ENCODE peak calls at places on chromosomes 16 and 17, in nine cellular contexts. One of them, this sample, is unnamed.

GRCh38 chr16:5649762-5650445 is 552.3 kb upstream of the EEF2KMT start:
- DNase-seq in HFF-Myc: no peak
- DNase-seq in BJ: no peak
- DNase-seq in lower lobe of right lung: peak; percentile 78
- DNase-seq in HL-60: no peak
- DNase-seq in fibroblast of mammary gland: no peak
- DNase-seq in breast epithelium: no peak
- DNase-seq in mucosa of descending colon: no peak
- DNase-seq in foreskin fibroblast: no peak
- DNase-seq in this sample: no peak

GRCh38 chr17:48429638-48430586 is at the start of gene SKAP1:
- DNase-seq in HFF-Myc: no peak
- DNase-seq in BJ: no peak
- DNase-seq in lower lobe of right lung: no peak
- DNase-seq in HL-60: no peak
- DNase-seq in fibroblast of mammary gland: no peak
- DNase-seq in breast epithelium: no peak
- DNase-seq in mucosa of descending colon: peak; percentile 79
- DNase-seq in foreskin fibroblast: no peak
- DNase-seq in this sample: no peak

GRCh38 chr17:1179635-1180433 is at the start of gene ABR:
- DNase-seq in HFF-Myc: no peak
- DNase-seq in BJ: no peak
- DNase-seq in lower lobe of right lung: peak; percentile 73
- DNase-seq in HL-60: no peak
- DNase-seq in fibroblast of mammary gland: no peak
- DNase-seq in breast epithelium: no peak
- DNase-seq in mucosa of descending colon: peak; percentile 71
- DNase-seq in foreskin fibroblast: no peak
- DNase-seq in this sample: peak; percentile 24

GRCh38 chr17:59121901-59122480 is 15.3 kb upstream of the TRIM37 start:
- DNase-seq in HFF-Myc: no peak
- DNase-seq in BJ: no peak
- DNase-seq in lower lobe of right lung: no peak
- DNase-seq in HL-60: no peak
- DNase-seq in fibroblast of mammary gland: no peak
- DNase-seq in breast epithelium: no peak
- DNase-seq in mucosa of descending colon: no peak
- DNase-seq in foreskin fibroblast: no peak
- DNase-seq in this sample: no peak

GRCh38 chr17:19573075-19573474 is 39.4 kb downstream of the SLC47A1 start:
- DNase-seq in HFF-Myc: no peak
- DNase-seq in BJ: no peak
- DNase-seq in lower lobe of right lung: no peak
- DNase-seq in HL-60: peak; percentile 19
- DNase-seq in fibroblast of mammary gland: peak; percentile 59
- DNase-seq in breast epithelium: no peak
- DNase-seq in mucosa of descending colon: no peak
- DNase-seq in foreskin fibroblast: peak; percentile 3
- DNase-seq in this sample: no peak

GRCh38 chr17:43579570-43580140 is 33.5 kb upstream of the ETV4 start:
- DNase-seq in HFF-Myc: peak; percentile 52
- DNase-seq in BJ: no peak
- DNase-seq in lower lobe of right lung: no peak
- DNase-seq in HL-60: no peak
- DNase-seq in fibroblast of mammary gland: peak; percentile 72
- DNase-seq in breast epithelium: no peak
- DNase-seq in mucosa of descending colon: no peak
- DNase-seq in foreskin fibroblast: peak; percentile 75
- DNase-seq in this sample: peak; percentile 92

GRCh38 chr16:56793504-56793903 is 63.6 kb downstream of the NUP93 start:
- DNase-seq in HFF-Myc: no peak
- DNase-seq in BJ: no peak
- DNase-seq in lower lobe of right lung: no peak
- DNase-seq in HL-60: no peak
- DNase-seq in fibroblast of mammary gland: peak; percentile 33
- DNase-seq in breast epithelium: no peak
- DNase-seq in mucosa of descending colon: no peak
- DNase-seq in foreskin fibroblast: peak; percentile 36
- DNase-seq in this sample: peak; percentile 41

GRCh38 chr17:1928976-1929375 is 96.2 kb downstream of the RTN4RL1 start:
- DNase-seq in HFF-Myc: no peak
- DNase-seq in BJ: no peak
- DNase-seq in lower lobe of right lung: no peak
- DNase-seq in HL-60: no peak
- DNase-seq in fibroblast of mammary gland: no peak
- DNase-seq in breast epithelium: no peak
- DNase-seq in mucosa of descending colon: no peak
- DNase-seq in foreskin fibroblast: no peak
- DNase-seq in this sample: no peak

GRCh38 chr17:10623786-10624338 is 33.2 kb downstream of the MYH3 start:
- DNase-seq in HFF-Myc: no peak
- DNase-seq in BJ: no peak
- DNase-seq in lower lobe of right lung: no peak
- DNase-seq in HL-60: no peak
- DNase-seq in fibroblast of mammary gland: no peak
- DNase-seq in breast epithelium: no peak
- DNase-seq in mucosa of descending colon: no peak
- DNase-seq in foreskin fibroblast: no peak
- DNase-seq in this sample: no peak

GRCh38 chr16:4190934-4191333 is 50.9 kb downstream of the SRL start:
- DNase-seq in HFF-Myc: no peak
- DNase-seq in BJ: no peak
- DNase-seq in lower lobe of right lung: no peak
- DNase-seq in HL-60: no peak
- DNase-seq in fibroblast of mammary gland: no peak
- DNase-seq in breast epithelium: no peak
- DNase-seq in mucosa of descending colon: no peak
- DNase-seq in foreskin fibroblast: no peak
- DNase-seq in this sample: no peak

GRCh38 chr17:45895304-45895968 is 1.1 kb downstream of the MAPT start:
- DNase-seq in HFF-Myc: no peak
- DNase-seq in BJ: no peak
- DNase-seq in lower lobe of right lung: no peak
- DNase-seq in HL-60: no peak
- DNase-seq in fibroblast of mammary gland: no peak
- DNase-seq in breast epithelium: no peak
- DNase-seq in mucosa of descending colon: no peak
- DNase-seq in foreskin fibroblast: peak; percentile 10
- DNase-seq in this sample: no peak

GRCh38 chr17:48054238-48055185 is 6.4 kb downstream of the NFE2L1 start:
- DNase-seq in HFF-Myc: no peak
- DNase-seq in BJ: peak; percentile 57
- DNase-seq in lower lobe of right lung: peak; percentile 76
- DNase-seq in HL-60: no peak
- DNase-seq in fibroblast of mammary gland: peak; percentile 75
- DNase-seq in breast epithelium: peak; percentile 83
- DNase-seq in mucosa of descending colon: peak; percentile 60
- DNase-seq in foreskin fibroblast: peak; percentile 35
- DNase-seq in this sample: peak; percentile 89

GRCh38 chr16:2194852-2195315 is 1.5 kb downstream of the CASKIN1 start:
- DNase-seq in HFF-Myc: no peak
- DNase-seq in BJ: no peak
- DNase-seq in lower lobe of right lung: no peak
- DNase-seq in HL-60: peak; percentile 61
- DNase-seq in fibroblast of mammary gland: peak; percentile 45
- DNase-seq in breast epithelium: peak; percentile 56
- DNase-seq in mucosa of descending colon: no peak
- DNase-seq in foreskin fibroblast: no peak
- DNase-seq in this sample: peak; percentile 33
- TF ChIP-seq CTCF in HFF-Myc: peak; percentile 33
- TF ChIP-seq CTCF in BJ: peak; percentile 13
- TF ChIP-seq CTCF in lower lobe of right lung: peak; percentile 54
- TF ChIP-seq CTCF in HL-60: peak; percentile 21
- TF ChIP-seq CTCF in fibroblast of mammary gland: peak; percentile 34
- TF ChIP-seq CTCF in breast epithelium: peak; percentile 6
- TF ChIP-seq CTCF in mucosa of descending colon: no peak
- TF ChIP-seq CTCF in foreskin fibroblast: no peak
- TF ChIP-seq CTCF in this sample: peak; percentile 37

GRCh38 chr16:12659871-12660270 is 143.8 kb downstream of the CPPED1 start:
- DNase-seq in HFF-Myc: no peak
- DNase-seq in BJ: no peak
- DNase-seq in lower lobe of right lung: no peak
- DNase-seq in HL-60: no peak
- DNase-seq in fibroblast of mammary gland: no peak
- DNase-seq in breast epithelium: no peak
- DNase-seq in mucosa of descending colon: no peak
- DNase-seq in foreskin fibroblast: no peak
- DNase-seq in this sample: no peak

GRCh38 chr16:12669908-12670307 is 133.8 kb downstream of the CPPED1 start:
- DNase-seq in HFF-Myc: no peak
- DNase-seq in BJ: no peak
- DNase-seq in lower lobe of right lung: no peak
- DNase-seq in HL-60: no peak
- DNase-seq in fibroblast of mammary gland: no peak
- DNase-seq in breast epithelium: no peak
- DNase-seq in mucosa of descending colon: no peak
- DNase-seq in foreskin fibroblast: no peak
- DNase-seq in this sample: no peak

GRCh38 chr16:12667909-12668308 is 135.8 kb downstream of the CPPED1 start:
- DNase-seq in HFF-Myc: no peak
- DNase-seq in BJ: no peak
- DNase-seq in lower lobe of right lung: no peak
- DNase-seq in HL-60: no peak
- DNase-seq in fibroblast of mammary gland: no peak
- DNase-seq in breast epithelium: no peak
- DNase-seq in mucosa of descending colon: no peak
- DNase-seq in foreskin fibroblast: no peak
- DNase-seq in this sample: no peak

GRCh38 chr16:12661656-12662172 is 142.0 kb downstream of the CPPED1 start:
- DNase-seq in HFF-Myc: peak; percentile 27
- DNase-seq in BJ: no peak
- DNase-seq in lower lobe of right lung: no peak
- DNase-seq in HL-60: peak; percentile 17
- DNase-seq in fibroblast of mammary gland: peak; percentile 37
- DNase-seq in breast epithelium: no peak
- DNase-seq in mucosa of descending colon: no peak
- DNase-seq in foreskin fibroblast: no peak
- DNase-seq in this sample: no peak

GRCh38 chr16:12664334-12664733 is 139.4 kb downstream of the CPPED1 start:
- DNase-seq in HFF-Myc: no peak
- DNase-seq in BJ: no peak
- DNase-seq in lower lobe of right lung: no peak
- DNase-seq in HL-60: no peak
- DNase-seq in fibroblast of mammary gland: no peak
- DNase-seq in breast epithelium: no peak
- DNase-seq in mucosa of descending colon: no peak
- DNase-seq in foreskin fibroblast: no peak
- DNase-seq in this sample: no peak
- H3K4me3 ChIP-seq in HFF-Myc: no peak overlapping the region
- H3K4me3 ChIP-seq in BJ: no peak overlapping the region
- H3K4me3 ChIP-seq in lower lobe of right lung: no peak overlapping the region
- H3K4me3 ChIP-seq in HL-60: no peak overlapping the region
- H3K4me3 ChIP-seq in fibroblast of mammary gland: no peak overlapping the region
- H3K4me3 ChIP-seq in breast epithelium: no peak overlapping the region
- H3K4me3 ChIP-seq in mucosa of descending colon: no peak overlapping the region
- H3K4me3 ChIP-seq in foreskin fibroblast: no peak overlapping the region
- H3K4me3 ChIP-seq in this sample: no peak overlapping the region

DNA sequence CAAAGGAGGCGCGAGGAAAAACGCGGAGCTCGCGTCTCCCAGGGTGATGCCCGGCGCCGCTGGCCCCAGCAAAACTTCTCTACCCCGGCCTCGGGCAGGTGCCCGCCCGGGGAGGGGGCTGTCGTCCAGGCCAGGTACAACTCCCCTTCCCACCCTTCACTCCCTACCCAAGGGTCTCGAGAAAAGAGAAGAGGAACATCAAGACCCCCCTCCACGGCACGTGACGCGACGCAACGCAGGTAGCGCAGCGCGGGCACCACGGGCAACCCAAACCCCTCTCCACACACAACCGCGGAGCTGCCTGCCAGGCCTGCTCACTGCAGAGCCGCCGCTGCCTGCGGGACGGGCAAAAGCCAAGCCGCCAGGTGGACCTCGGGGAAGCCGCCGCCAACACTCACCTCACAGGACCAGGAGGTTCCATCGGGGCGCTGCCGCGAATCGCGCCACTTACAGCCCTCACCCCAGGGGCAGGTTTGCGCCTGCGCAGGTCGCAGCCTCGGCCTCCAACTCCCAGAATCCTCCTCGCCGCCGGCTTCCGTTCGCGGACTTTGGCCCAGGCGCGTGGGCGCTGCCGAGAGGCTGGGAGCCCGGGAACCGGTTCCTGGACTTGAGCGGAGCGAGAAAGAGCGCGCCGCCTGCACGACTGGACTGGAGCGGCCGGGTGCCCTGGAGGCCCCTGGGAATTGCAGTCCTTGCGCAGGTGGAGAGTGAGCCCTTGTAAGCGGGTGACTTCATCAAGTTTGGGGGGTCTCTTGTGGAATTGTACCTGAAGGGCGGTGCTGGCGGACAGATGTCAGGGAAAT is at the start of gene ZNF232:
- DNase-seq in HFF-Myc: peak; percentile 67
- DNase-seq in BJ: peak; percentile 63
- DNase-seq in lower lobe of right lung: peak; percentile 97
- DNase-seq in HL-60: peak; percentile 78
- DNase-seq in fibroblast of mammary gland: peak; percentile 87
- DNase-seq in breast epithelium: peak; percentile 94
- DNase-seq in mucosa of descending colon: peak; percentile 97
- DNase-seq in foreskin fibroblast: peak; percentile 88
- DNase-seq in this sample: peak; percentile 90
- TF ChIP-seq CTCF in HFF-Myc: no peak
- TF ChIP-seq CTCF in BJ: no peak
- TF ChIP-seq CTCF in lower lobe of right lung: no peak
- TF ChIP-seq CTCF in HL-60: no peak
- TF ChIP-seq CTCF in fibroblast of mammary gland: no peak
- TF ChIP-seq CTCF in breast epithelium: no peak
- TF ChIP-seq CTCF in mucosa of descending colon: no peak
- TF ChIP-seq CTCF in foreskin fibroblast: no peak
- TF ChIP-seq CTCF in this sample: no peak

GRCh38 chr16:57809843-57810196 is 7.5 kb upstream of the KIFC3 start:
- DNase-seq in HFF-Myc: no peak
- DNase-seq in BJ: no peak
- DNase-seq in lower lobe of right lung: no peak
- DNase-seq in HL-60: no peak
- DNase-seq in fibroblast of mammary gland: no peak
- DNase-seq in breast epithelium: no peak
- DNase-seq in mucosa of descending colon: peak; percentile 36
- DNase-seq in foreskin fibroblast: no peak
- DNase-seq in this sample: no peak

GRCh38 chr16:57809276-57809793 is 7.0 kb upstream of the KIFC3 start:
- DNase-seq in HFF-Myc: no peak
- DNase-seq in BJ: no peak
- DNase-seq in lower lobe of right lung: no peak
- DNase-seq in HL-60: no peak
- DNase-seq in fibroblast of mammary gland: no peak
- DNase-seq in breast epithelium: no peak
- DNase-seq in mucosa of descending colon: peak; percentile 4
- DNase-seq in foreskin fibroblast: no peak
- DNase-seq in this sample: no peak

GRCh38 chr16:57808589-57808988 is 6.3 kb upstream of the KIFC3 start:
- DNase-seq in HFF-Myc: no peak
- DNase-seq in BJ: no peak
- DNase-seq in lower lobe of right lung: no peak
- DNase-seq in HL-60: no peak
- DNase-seq in fibroblast of mammary gland: no peak
- DNase-seq in breast epithelium: no peak
- DNase-seq in mucosa of descending colon: no peak
- DNase-seq in foreskin fibroblast: no peak
- DNase-seq in this sample: no peak

GRCh38 chr16:57807252-57807967 is 5.1 kb upstream of the KIFC3 start:
- DNase-seq in HFF-Myc: no peak
- DNase-seq in BJ: no peak
- DNase-seq in lower lobe of right lung: no peak
- DNase-seq in HL-60: no peak
- DNase-seq in fibroblast of mammary gland: no peak
- DNase-seq in breast epithelium: no peak
- DNase-seq in mucosa of descending colon: peak; percentile 48
- DNase-seq in foreskin fibroblast: no peak
- DNase-seq in this sample: no peak

GRCh38 chr16:57807968-57808528 is 5.8 kb upstream of the KIFC3 start:
- DNase-seq in HFF-Myc: no peak
- DNase-seq in BJ: peak; percentile 96
- DNase-seq in lower lobe of right lung: peak; percentile 89
- DNase-seq in HL-60: peak; percentile 75
- DNase-seq in fibroblast of mammary gland: peak; percentile 54
- DNase-seq in breast epithelium: peak; percentile 79
- DNase-seq in mucosa of descending colon: peak; percentile 87
- DNase-seq in foreskin fibroblast: peak; percentile 73
- DNase-seq in this sample: peak; percentile 95
- H3K4me3 ChIP-seq in HFF-Myc: no peak overlapping the region
- H3K4me3 ChIP-seq in BJ: no peak overlapping the region
- H3K4me3 ChIP-seq in lower lobe of right lung: peak overlapping the region; percentile 19
- H3K4me3 ChIP-seq in HL-60: no peak overlapping the region
- H3K4me3 ChIP-seq in fibroblast of mammary gland: peak overlapping the region; percentile 8
- H3K4me3 ChIP-seq in breast epithelium: no peak overlapping the region
- H3K4me3 ChIP-seq in mucosa of descending colon: no peak overlapping the region
- H3K4me3 ChIP-seq in foreskin fibroblast: peak overlapping the region; percentile 41
- H3K4me3 ChIP-seq in this sample: peak overlapping the region; percentile 20